ENCODE peak calls at places on chromosome 21, in four cellular contexts. W is HepG2, R is GM12878, G is K562. X is an unnamed sample.

GRCh38 chr21:16198546-16198945 is 468.8 kb downstream of the USP25 start:
- DNase-seq in W (no peak), R (no peak), G (no peak), X (no peak)

GRCh38 chr21:36754241-36754881 is 55.4 kb downstream of the SIM2 start:
- DNase-seq in W (no peak), R (no peak), G (no peak), X (no peak)

GRCh38 chr21:42684109-42684916 is 30.9 kb downstream of the PDE9A start:
- DNase-seq in W (no peak), R (no peak), G (no peak), X (no peak)

GRCh38 chr21:46538851-46539666 is 65.8 kb downstream of the S100B start:
- DNase-seq in W (no peak), R (no peak), G (no peak), X (no peak)

GRCh38 chr21:41490330-41490729 is 17.6 kb downstream of the TMPRSS2 start:
- DNase-seq in W (no peak), R (no peak), G (no peak), X (no peak)

GRCh38 chr21:42300045-42300583 is 15.1 kb downstream of the TFF3 start:
- DNase-seq in W (no peak), R (no peak), G (no peak), X (no peak)

GRCh38 chr21:21159253-21159899 is 161.2 kb downstream of the NCAM2 start:
- DNase-seq in W (no peak), R (no peak), G (no peak), X (no peak)

GRCh38 chr21:32705139-32705538 is 22.7 kb downstream of the SYNJ1 start:
- DNase-seq in W (no peak), R (no peak), G (no peak), X (no peak)

GRCh38 chr21:30962013-30962412 is 76.3 kb downstream of the KRTAP19-8 start:
- DNase-seq in W (no peak), R (no peak), G (no peak), X (peak; percentile 46)

GRCh38 chr21:30561264-30561895 is at the start of gene KRTAP19-7:
- DNase-seq in W (no peak), R (no peak), G (no peak), X (no peak)

GRCh38 chr21:42036313-42036712 is 26.2 kb upstream of the ZBTB21 start:
- DNase-seq in W (no peak), R (no peak), G (no peak), X (no peak)

GRCh38 chr21:17432732-17433057 is 80.1 kb upstream of the CXADR start:
- DNase-seq in W (no peak), R (no peak), G (no peak), X (no peak)

GRCh38 chr21:16125274-16125673 is 395.5 kb downstream of the USP25 start:
- DNase-seq in W (no peak), R (no peak), G (no peak), X (no peak)

GRCh38 chr21:45209685-45210284 is 77.9 kb downstream of the POFUT2 start:
- DNase-seq in W (no peak), R (peak; percentile 33), G (no peak), X (no peak)

GRCh38 chr21:33027401-33028185 is 1.9 kb downstream of the OLIG2 start:
- DNase-seq in W (no peak), R (no peak), G (no peak), X (no peak)

GRCh38 chr21:21165063-21165645 is 166.9 kb downstream of the NCAM2 start:
- DNase-seq in W (no peak), R (no peak), G (no peak), X (no peak)

GRCh38 chr21:35932232-35932911 is 128.0 kb downstream of the SETD4 start:
- DNase-seq in W (no peak), R (peak; percentile 36), G (no peak), X (no peak)

GRCh38 chr21:16162953-16163352 is 433.2 kb downstream of the USP25 start:
- DNase-seq in W (no peak), R (no peak), G (no peak), X (no peak)

GRCh38 chr21:38267136-38267535 is 10.3 kb downstream of the KCNJ15 start:
- DNase-seq in W (no peak), R (no peak), G (no peak), X (no peak)
- TF ChIP-seq SP1 in W (no peak), R (no peak), G (no peak), X (no peak)

GRCh38 chr21:34509151-34509550 is 2.9 kb downstream of the KCNE1 start:
- DNase-seq in W (no peak), R (no peak), G (peak; percentile 23), X (no peak)
- TF ChIP-seq FOXM1 in W (no peak), R (no peak), G (no peak), X (no peak)

GRCh38 chr21:37855568-37856391 is 60.5 kb downstream of the KCNJ6 start:
- DNase-seq in W (no peak), R (no peak), G (no peak), X (no peak)
- TF ChIP-seq SP1 in W (no peak), R (no peak), G (no peak), X (no peak)

GRCh38 chr21:43872549-43873198 is 7.7 kb downstream of the AGPAT3 start:
- DNase-seq in W (no peak), R (no peak), G (no peak), X (no peak)

GRCh38 chr21:43871487-43871886 is 6.5 kb downstream of the AGPAT3 start:
- DNase-seq in W (no peak), R (no peak), G (no peak), X (no peak)

GRCh38 chr21:43873673-43874072 is 8.7 kb downstream of the AGPAT3 start:
- DNase-seq in W (no peak), R (no peak), G (no peak), X (no peak)

GRCh38 chr21:43876605-43877004 is 11.6 kb downstream of the AGPAT3 start:
- DNase-seq in W (no peak), R (no peak), G (no peak), X (no peak)

GRCh38 chr21:43874085-43874785 is 9.2 kb downstream of the AGPAT3 start:
- DNase-seq in W (no peak), R (no peak), G (no peak), X (no peak)
- TF ChIP-seq FOXM1 in W (no peak), R (no peak), G (no peak), X (no peak)

DNA sequence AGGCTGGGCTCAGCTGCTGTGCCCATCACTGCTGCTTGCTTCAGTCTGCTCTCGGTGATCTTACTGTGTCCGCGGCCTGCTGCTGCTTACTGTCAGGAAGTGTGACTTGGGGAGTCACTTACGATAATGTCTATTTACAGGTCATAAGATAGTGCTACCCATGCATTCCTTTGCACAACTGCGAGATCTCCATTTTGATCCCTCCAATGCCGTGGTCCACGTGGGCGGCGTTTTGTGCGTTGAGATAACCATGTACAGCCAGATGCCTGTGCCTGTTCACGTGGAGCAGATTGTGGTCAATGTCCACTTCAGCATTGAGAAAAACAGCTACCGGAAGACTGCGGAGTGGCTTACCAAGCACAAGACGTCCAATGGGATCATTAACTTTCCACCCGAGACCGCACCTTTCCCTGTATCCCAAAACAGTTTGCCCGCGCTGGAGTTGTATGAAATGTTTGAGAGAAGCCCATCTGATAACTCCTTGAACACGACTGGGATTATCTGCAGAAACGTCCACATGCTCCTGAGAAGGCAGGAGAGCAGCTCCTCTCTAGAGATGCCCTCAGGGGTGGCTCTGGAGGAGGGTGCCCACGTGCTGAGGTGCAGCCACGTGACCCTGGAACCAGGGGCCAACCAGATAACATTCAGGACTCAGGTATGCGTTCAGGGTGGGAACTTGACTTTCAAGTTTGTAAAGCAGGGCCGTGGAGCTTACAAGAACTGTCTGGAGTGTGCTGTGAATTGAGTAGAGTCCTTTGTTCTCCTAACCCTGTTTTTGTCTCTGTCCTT is 24.4 kb upstream of the PWP2 start:
- DNase-seq in W (no peak), R (no peak), G (no peak), X (no peak)
- TF ChIP-seq SP1 in W (no peak), R (no peak), G (no peak), X (no peak)

GRCh38 chr21:22889445-22889844 is 1891.2 kb downstream of the NCAM2 start:
- DNase-seq in W (no peak), R (no peak), G (no peak), X (no peak)

GRCh38 chr21:22881131-22881530 is 1882.9 kb downstream of the NCAM2 start:
- DNase-seq in W (no peak), R (no peak), G (no peak), X (no peak)

GRCh38 chr21:22885079-22885478 is 1886.9 kb downstream of the NCAM2 start:
- DNase-seq in W (no peak), R (no peak), G (no peak), X (no peak)

GRCh38 chr21:22880573-22880972 is 1882.4 kb downstream of the NCAM2 start:
- DNase-seq in W (no peak), R (no peak), G (no peak), X (no peak)

DNA sequence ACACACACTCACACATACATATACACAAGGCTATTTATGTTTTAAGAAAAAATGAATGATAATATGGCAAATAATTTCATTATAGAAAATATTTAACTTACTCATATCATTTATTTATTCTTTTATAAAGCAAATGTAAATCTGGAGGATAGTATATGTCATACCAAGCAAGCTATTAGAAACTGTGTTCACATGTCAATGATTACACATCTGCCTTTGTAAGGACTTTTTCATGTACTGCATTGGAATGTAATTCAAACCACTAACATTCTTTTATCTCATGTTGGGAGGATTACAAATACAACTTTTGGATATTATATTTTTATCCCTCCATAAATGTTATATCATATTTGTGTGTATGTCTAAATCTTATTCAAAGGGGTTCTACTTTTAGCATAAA is 1887.4 kb downstream of the NCAM2 start:
- DNase-seq in W (no peak), R (no peak), G (no peak), X (no peak)
- TF ChIP-seq FOXM1 in W (no peak), R (no peak), G (no peak), X (no peak)